ENCODE peak calls at places on chromosomes 7 and 10, in five cellular contexts. A is heart right ventricle, W is heart left ventricle, U is endodermal cell, L is adrenal gland. I is an unnamed sample.

GRCh38 chr7:30475580-30475979 is 3.0 kb downstream of the NOD1 start:
- DNase-seq in A (no peak), W (no peak), U (no peak), L (no peak), I (no peak)

GRCh38 chr10:68253356-68253755 is 21.4 kb upstream of the ATOH7 start:
- DNase-seq in A (no peak), W (no peak), U (no peak), L (no peak), I (no peak)

GRCh38 chr10:69663548-69663947 is 33.5 kb downstream of the FAM241B start:
- DNase-seq in A (no peak), W (no peak), U (peak), L (no peak), I (no peak)

GRCh38 chr10:104029528-104029875 is 56.2 kb downstream of the COL17A1 start:
- DNase-seq in A (peak), W (peak), U (no peak), L (peak), I (peak)

GRCh38 chr7:99324966-99325596 is 617 bp upstream of the ARPC1A start:
- DNase-seq in A (no peak), W (no peak), U (no peak), L (peak), I (no peak)

GRCh38 chr10:105347487-105347886 is 706.4 kb downstream of the SORCS3 start:
- DNase-seq in A (no peak), W (no peak), U (no peak), L (no peak), I (no peak)

GRCh38 chr7:33854951-33855350 is 50.4 kb upstream of the BMPER start:
- DNase-seq in A (no peak), W (no peak), U (no peak), L (no peak), I (no peak)

GRCh38 chr7:138167222-138167621 is 91.0 kb downstream of the AKR1D1 start:
- DNase-seq in A (no peak), W (no peak), U (no peak), L (no peak), I (no peak)

GRCh38 chr10:97574374-97575100 is 2.0 kb downstream of the ANKRD2 start:
- DNase-seq in A (peak), W (peak), U (peak), L (peak), I (peak)

GRCh38 chr10:28722065-28722803 is 44.9 kb downstream of the BAMBI start:
- DNase-seq in A (peak), W (peak), U (peak), L (peak), I (peak)

GRCh38 chr10:73759512-73760115 is 15.4 kb downstream of the SEC24C start:
- DNase-seq in A (no peak), W (no peak), U (no peak), L (no peak), I (no peak)

GRCh38 chr10:31013331-31013730 is 18.3 kb downstream of the ZNF438 start:
- DNase-seq in A (no peak), W (no peak), U (no peak), L (no peak), I (no peak)

GRCh38 chr10:131685576-131685975 is 215.2 kb upstream of the PPP2R2D start:
- DNase-seq in A (no peak), W (no peak), U (no peak), L (peak), I (no peak)

GRCh38 chr10:52066383-52066782 is 247.7 kb upstream of the DKK1 start:
- DNase-seq in A (no peak), W (no peak), U (peak), L (no peak), I (no peak)

GRCh38 chr7:151847681-151848081 is 29.2 kb downstream of the PRKAG2 start:
- DNase-seq in A (no peak), W (no peak), U (no peak), L (no peak), I (peak)

GRCh38 chr7:44905002-44905635 is 19.8 kb upstream of the PURB start:
- DNase-seq in A (no peak), W (no peak), U (no peak), L (no peak), I (no peak)

GRCh38 chr10:117431160-117431559 is 55.9 kb upstream of the PDZD8 start:
- DNase-seq in A (no peak), W (no peak), U (no peak), L (no peak), I (no peak)

GRCh38 chr7:39838326-39838725 is 111.7 kb upstream of the CDK13 start:
- DNase-seq in A (no peak), W (no peak), U (no peak), L (no peak), I (no peak)

GRCh38 chr7:22083711-22084289 is 138.1 kb upstream of the CDCA7L start:
- DNase-seq in A (no peak), W (no peak), U (no peak), L (peak), I (no peak)

GRCh38 chr7:107874605-107875446 is 16.2 kb upstream of the DLD start:
- DNase-seq in A (no peak), W (no peak), U (peak), L (peak), I (no peak)

GRCh38 chr7:149860821-149861727 is 12.7 kb upstream of the ATP6V0E2 start:
- DNase-seq in A (no peak), W (no peak), U (peak), L (no peak), I (no peak)

GRCh38 chr10:12841426-12841825 is 160.1 kb downstream of the CCDC3 start:
- DNase-seq in A (no peak), W (no peak), U (no peak), L (no peak), I (no peak)

GRCh38 chr7:151378496-151379192 is 31.2 kb downstream of the WDR86 start:
- DNase-seq in A (no peak), W (peak), U (no peak), L (no peak), I (no peak)

GRCh38 chr10:79347894-79348639 is 798 bp downstream of the PPIF start:
- DNase-seq in A (peak), W (peak), U (peak), L (peak), I (peak)

GRCh38 chr10:132183046-132183445 is 3.7 kb upstream of the DPYSL4 start:
- DNase-seq in A (no peak), W (peak), U (no peak), L (no peak), I (no peak)

GRCh38 chr10:62805139-62806092 is 896 bp downstream of the ADO start:
- DNase-seq in A (peak), W (peak), U (peak), L (peak), I (no peak)

GRCh38 chr10:125159486-125159931 is 854 bp downstream of the CTBP2 start:
- DNase-seq in A (peak), W (no peak), U (peak), L (peak), I (no peak)

GRCh38 chr7:85065888-85066485 is 120.9 kb downstream of the SEMA3D start:
- DNase-seq in A (no peak), W (no peak), U (no peak), L (no peak), I (no peak)

GRCh38 chr7:96052860-96053452 is 268.9 kb downstream of the SLC25A13 start:
- DNase-seq in A (no peak), W (no peak), U (no peak), L (no peak), I (no peak)

GRCh38 chr10:128245026-128245425 is 118.8 kb upstream of the MKI67 start:
- DNase-seq in A (no peak), W (no peak), U (no peak), L (no peak), I (no peak)

GRCh38 chr10:114437456-114438292 is 33.4 kb upstream of the AFAP1L2 start:
- DNase-seq in A (no peak), W (no peak), U (peak), L (no peak), I (no peak)

GRCh38 chr7:17421941-17422340 is 123.5 kb downstream of the AHR start:
- DNase-seq in A (no peak), W (no peak), U (no peak), L (no peak), I (no peak)
- H3K27ac ChIP-seq in A (no peak), W (no peak), U (no peak), L (no peak), I (no peak)

GRCh38 chr7:35520810-35521059 is 174.2 kb downstream of the HERPUD2 start:
- DNase-seq in A (no peak), W (no peak), U (no peak), L (no peak), I (no peak)
- TF ChIP-seq CTCF in A (no peak), W (no peak), U (no peak), L (no peak), I (no peak)

GRCh38 chr7:37408241-37408884 is 40.3 kb downstream of the ELMO1 start:
- DNase-seq in A (no peak), W (no peak), U (no peak), L (no peak), I (no peak)
- H3K27ac ChIP-seq in A (peak), W (no peak), U (peak), L (no peak), I (peak)

DNA sequence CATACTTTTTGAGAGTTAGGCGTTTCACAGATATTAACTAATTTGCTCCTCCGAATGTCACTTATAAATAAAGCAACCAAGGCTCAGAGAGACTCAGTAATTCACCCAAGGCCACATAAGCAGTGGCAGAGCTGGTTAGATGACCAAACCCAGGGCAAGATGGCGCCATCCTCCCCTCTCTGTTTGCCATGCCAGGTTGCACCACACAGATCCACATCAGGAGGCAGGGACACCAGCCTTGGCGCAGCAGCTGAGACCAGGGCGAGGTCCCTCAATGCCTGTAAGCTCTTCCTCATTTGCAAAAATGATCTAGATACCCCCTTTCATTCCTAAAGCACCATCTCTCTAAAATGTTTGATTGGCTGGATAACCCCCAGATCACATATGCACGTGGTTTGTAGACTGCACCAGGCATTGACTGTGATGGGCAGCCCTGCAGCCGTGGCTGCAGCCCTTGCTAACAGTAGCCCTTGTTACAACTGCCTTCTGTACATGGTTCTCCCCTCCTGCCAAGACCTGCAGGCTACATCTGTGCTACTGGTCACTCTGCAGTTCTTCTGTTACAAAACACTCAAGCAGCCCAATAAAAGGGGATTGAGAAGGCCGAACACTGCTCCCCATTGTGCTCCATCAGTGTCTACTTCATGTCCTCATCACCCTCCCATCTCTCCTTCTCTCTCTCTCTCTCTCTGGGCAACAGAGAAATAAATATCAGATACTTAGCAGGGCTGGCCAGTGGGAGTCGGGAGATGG is 298.6 kb downstream of the PRPF18 start:
- DNase-seq in A (no peak), W (no peak), U (no peak), L (no peak), I (no peak)
- TF ChIP-seq CTCF in A (no peak), W (no peak), U (no peak), L (no peak), I (no peak)

GRCh38 chr10:121522841-121523240 is 75.4 kb downstream of the FGFR2 start:
- DNase-seq in A (no peak), W (no peak), U (no peak), L (no peak), I (no peak)

GRCh38 chr10:121521794-121522556 is 76.3 kb downstream of the FGFR2 start:
- DNase-seq in A (no peak), W (no peak), U (no peak), L (no peak), I (no peak)

GRCh38 chr10:121525276-121526039 is 72.8 kb downstream of the FGFR2 start:
- DNase-seq in A (no peak), W (no peak), U (no peak), L (no peak), I (no peak)

GRCh38 chr10:121526040-121526790 is 72.0 kb downstream of the FGFR2 start:
- DNase-seq in A (no peak), W (no peak), U (no peak), L (no peak), I (no peak)

GRCh38 chr10:121524138-121524817 is 74.0 kb downstream of the FGFR2 start:
- DNase-seq in A (no peak), W (no peak), U (no peak), L (no peak), I (no peak)
- H3K27ac ChIP-seq in A (no peak), W (no peak), U (no peak), L (no peak), I (no peak)

DNA sequence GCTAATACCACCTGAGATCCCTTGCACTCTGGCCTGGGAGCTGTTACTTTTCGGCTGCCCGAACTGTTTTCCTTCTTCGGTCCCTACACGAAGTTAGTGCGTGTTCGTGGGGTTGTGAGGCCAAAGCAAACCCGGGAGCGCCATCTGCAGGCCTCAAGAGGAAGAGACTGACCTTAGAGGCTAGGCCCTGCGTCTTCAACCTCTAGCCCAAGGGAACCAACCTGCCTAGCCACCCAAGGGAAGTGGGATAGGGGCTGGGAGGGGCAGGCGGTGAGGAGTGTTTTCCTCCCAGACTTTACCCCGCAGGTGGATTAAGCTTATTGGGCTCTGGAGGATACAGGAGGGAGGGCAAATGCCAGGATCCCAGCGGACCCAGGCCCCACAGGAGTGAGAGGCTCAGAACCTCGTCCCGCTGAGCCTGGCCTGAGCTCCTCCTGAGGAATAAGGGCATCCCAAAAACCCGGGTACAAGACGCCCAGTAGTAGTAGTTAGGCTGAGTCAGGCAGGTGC is 1.7 kb upstream of the PAX2 start:
- DNase-seq in A (no peak), W (no peak), U (peak), L (peak), I (no peak)
- TF ChIP-seq CTCF in A (peak), W (peak), U (peak), L (peak), I (peak)

GRCh38 chr10:89002234-89002978 is 11.8 kb downstream of the FAS start:
- DNase-seq in A (no peak), W (no peak), U (no peak), L (no peak), I (no peak)

GRCh38 chr10:89003344-89003743 is 12.7 kb downstream of the FAS start:
- DNase-seq in A (no peak), W (no peak), U (no peak), L (no peak), I (no peak)

GRCh38 chr10:89001428-89002072 is 11.0 kb downstream of the FAS start:
- DNase-seq in A (no peak), W (no peak), U (no peak), L (no peak), I (no peak)

GRCh38 chr10:88999629-89000028 is 9.0 kb downstream of the FAS start:
- DNase-seq in A (no peak), W (no peak), U (no peak), L (no peak), I (no peak)

DNA sequence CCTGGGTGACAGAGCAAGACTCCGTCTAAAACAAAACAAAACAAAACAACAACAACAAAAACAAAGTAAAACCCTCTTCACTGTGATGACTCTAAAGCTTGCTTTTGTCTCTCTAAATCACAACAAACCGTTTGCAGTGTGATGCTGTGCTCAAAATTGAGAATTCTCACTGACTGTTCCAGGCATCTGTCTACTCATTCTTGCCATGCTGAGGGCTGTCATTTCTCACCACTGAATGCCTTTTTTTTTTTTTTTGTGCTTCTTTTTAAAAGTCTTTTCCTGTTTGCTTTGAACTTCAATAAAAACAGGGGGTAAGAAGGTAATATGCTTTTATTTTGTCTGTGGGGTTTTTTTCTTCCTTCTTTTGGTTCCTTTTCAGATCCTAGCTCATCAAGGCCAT is 10.4 kb downstream of the FAS start:
- DNase-seq in A (no peak), W (no peak), U (no peak), L (no peak), I (no peak)
- H3K27ac ChIP-seq in A (peak), W (no peak), U (peak), L (no peak), I (peak)

DNA sequence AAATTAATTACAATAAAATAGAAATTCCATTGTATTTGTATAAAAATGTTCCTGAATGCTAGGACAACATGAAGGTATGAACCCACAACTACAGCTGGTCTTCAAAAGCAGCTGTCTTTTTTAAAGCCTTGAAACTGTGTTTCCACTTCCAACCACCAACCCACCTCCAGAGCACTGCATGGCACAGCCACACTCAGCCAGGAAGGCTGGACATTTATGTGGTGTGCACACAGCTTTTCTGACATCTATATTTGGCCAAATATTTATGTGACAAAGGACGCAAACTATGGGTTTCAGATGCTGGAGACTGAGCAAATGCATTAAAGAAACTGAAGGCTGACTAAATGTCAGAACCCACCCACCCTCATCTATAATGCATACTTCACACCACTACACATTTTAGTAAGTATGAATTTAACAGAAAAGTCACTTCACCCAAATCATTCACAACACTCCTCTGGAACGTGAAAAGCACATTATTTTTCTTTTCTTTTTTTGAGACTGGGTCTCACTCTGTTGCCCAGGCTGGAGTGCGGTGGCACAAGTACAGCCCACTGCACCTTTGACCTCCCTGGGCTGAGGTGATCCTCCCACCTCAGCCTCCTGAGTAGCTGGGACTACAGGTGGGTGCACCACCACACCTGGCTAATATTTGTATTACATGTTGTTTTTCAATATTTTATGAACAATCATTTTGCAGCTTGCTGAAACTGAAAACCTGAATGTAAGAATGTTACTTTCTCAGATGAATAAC is 27.9 kb upstream of the DAGLB start:
- DNase-seq in A (no peak), W (no peak), U (no peak), L (no peak), I (no peak)
- TF ChIP-seq CTCF in A (no peak), W (no peak), U (no peak), L (no peak), I (no peak)

I was measured in left ventricle myocardium inferior.